ENCODE peak calls at places on chromosomes 4 and X, in eight cellular contexts. One of them, this sample, is unnamed.

GRCh38 chr4:146273204-146273901 is 59.0 kb downstream of the REELD1 start:
- DNase-seq in midbrain: no peak
- DNase-seq in stimulated activated naive CD8-positive, alpha-beta T cell treated with anti-CD3 and anti-CD28 coated beads, Interleukin-15, Interleukin-2, amounts not matched to agents 100 U/mL and 50 U/mL, for 24 hours: peak; percentile 4
- DNase-seq in activated naive CD8-positive, alpha-beta T cell treated with anti-CD3 and anti-CD28 coated beads, Interleukin-2, amount 50 U/mL, for 24 hours: no peak
- DNase-seq in progenitor cell of endocrine pancreas: no peak
- DNase-seq in GM04504: no peak
- DNase-seq in hypothalamus: no peak
- DNase-seq in astrocyte of the cerebellum: no peak
- DNase-seq in this sample: no peak

GRCh38 chr4:139484861-139485311 is 31.0 kb downstream of the RAB33B start:
- DNase-seq in astrocyte of the cerebellum: no peak
- DNase-seq in stimulated activated naive CD8-positive, alpha-beta T cell treated with anti-CD3 and anti-CD28 coated beads, Interleukin-15, Interleukin-2, amounts not matched to agents 100 U/mL and 50 U/mL, for 24 hours: no peak
- DNase-seq in progenitor cell of endocrine pancreas: no peak
- DNase-seq in activated naive CD8-positive, alpha-beta T cell treated with anti-CD3 and anti-CD28 coated beads, Interleukin-2, amount 50 U/mL, for 24 hours: no peak
- DNase-seq in hypothalamus: no peak
- DNase-seq in GM04504: no peak
- DNase-seq in midbrain: no peak
- DNase-seq in this sample: no peak

GRCh38 chr4:111961806-111962205 is 183.4 kb upstream of the FAM241A start:
- DNase-seq in activated naive CD8-positive, alpha-beta T cell treated with anti-CD3 and anti-CD28 coated beads, Interleukin-2, amount 50 U/mL, for 24 hours: no peak
- DNase-seq in astrocyte of the cerebellum: no peak
- DNase-seq in progenitor cell of endocrine pancreas: no peak
- DNase-seq in hypothalamus: no peak
- DNase-seq in GM04504: no peak
- DNase-seq in stimulated activated naive CD8-positive, alpha-beta T cell treated with anti-CD3 and anti-CD28 coated beads, Interleukin-15, Interleukin-2, amounts not matched to agents 100 U/mL and 50 U/mL, for 24 hours: no peak
- DNase-seq in midbrain: no peak
- DNase-seq in this sample: no peak

GRCh38 chrX:108261541-108262218 is 170.1 kb downstream of the ATG4A start:
- DNase-seq in hypothalamus: no peak
- DNase-seq in progenitor cell of endocrine pancreas: no peak
- DNase-seq in activated naive CD8-positive, alpha-beta T cell treated with anti-CD3 and anti-CD28 coated beads, Interleukin-2, amount 50 U/mL, for 24 hours: no peak
- DNase-seq in GM04504: no peak
- DNase-seq in stimulated activated naive CD8-positive, alpha-beta T cell treated with anti-CD3 and anti-CD28 coated beads, Interleukin-15, Interleukin-2, amounts not matched to agents 100 U/mL and 50 U/mL, for 24 hours: no peak
- DNase-seq in midbrain: no peak
- DNase-seq in astrocyte of the cerebellum: no peak
- DNase-seq in this sample: peak; percentile 35

GRCh38 chrX:11629593-11630211 is 36.0 kb downstream of the ARHGAP6 start:
- DNase-seq in midbrain: no peak
- DNase-seq in progenitor cell of endocrine pancreas: no peak
- DNase-seq in activated naive CD8-positive, alpha-beta T cell treated with anti-CD3 and anti-CD28 coated beads, Interleukin-2, amount 50 U/mL, for 24 hours: no peak
- DNase-seq in astrocyte of the cerebellum: peak; percentile 91
- DNase-seq in GM04504: peak; percentile 29
- DNase-seq in stimulated activated naive CD8-positive, alpha-beta T cell treated with anti-CD3 and anti-CD28 coated beads, Interleukin-15, Interleukin-2, amounts not matched to agents 100 U/mL and 50 U/mL, for 24 hours: no peak
- DNase-seq in hypothalamus: no peak
- DNase-seq in this sample: peak; percentile 61

GRCh38 chr4:124846306-124846705 is 133.8 kb upstream of the ANKRD50 start:
- DNase-seq in progenitor cell of endocrine pancreas: no peak
- DNase-seq in midbrain: no peak
- DNase-seq in activated naive CD8-positive, alpha-beta T cell treated with anti-CD3 and anti-CD28 coated beads, Interleukin-2, amount 50 U/mL, for 24 hours: no peak
- DNase-seq in GM04504: no peak
- DNase-seq in astrocyte of the cerebellum: no peak
- DNase-seq in hypothalamus: no peak
- DNase-seq in stimulated activated naive CD8-positive, alpha-beta T cell treated with anti-CD3 and anti-CD28 coated beads, Interleukin-15, Interleukin-2, amounts not matched to agents 100 U/mL and 50 U/mL, for 24 hours: no peak
- DNase-seq in this sample: no peak

GRCh38 chr4:48334900-48335384 is 6.4 kb upstream of the SLAIN2 start:
- DNase-seq in progenitor cell of endocrine pancreas: no peak
- DNase-seq in activated naive CD8-positive, alpha-beta T cell treated with anti-CD3 and anti-CD28 coated beads, Interleukin-2, amount 50 U/mL, for 24 hours: no peak
- DNase-seq in astrocyte of the cerebellum: no peak
- DNase-seq in midbrain: no peak
- DNase-seq in hypothalamus: no peak
- DNase-seq in stimulated activated naive CD8-positive, alpha-beta T cell treated with anti-CD3 and anti-CD28 coated beads, Interleukin-15, Interleukin-2, amounts not matched to agents 100 U/mL and 50 U/mL, for 24 hours: no peak
- DNase-seq in GM04504: no peak
- DNase-seq in this sample: no peak

GRCh38 chr4:2469192-2469984 is 482 bp downstream of the RNF4 start:
- DNase-seq in midbrain: no peak
- DNase-seq in hypothalamus: no peak
- DNase-seq in progenitor cell of endocrine pancreas: no peak
- DNase-seq in stimulated activated naive CD8-positive, alpha-beta T cell treated with anti-CD3 and anti-CD28 coated beads, Interleukin-15, Interleukin-2, amounts not matched to agents 100 U/mL and 50 U/mL, for 24 hours: peak; percentile 81
- DNase-seq in GM04504: no peak
- DNase-seq in activated naive CD8-positive, alpha-beta T cell treated with anti-CD3 and anti-CD28 coated beads, Interleukin-2, amount 50 U/mL, for 24 hours: peak; percentile 81
- DNase-seq in astrocyte of the cerebellum: no peak
- DNase-seq in this sample: no peak

GRCh38 chr4:7186516-7187296 is 5.6 kb upstream of the SORCS2 start:
- DNase-seq in stimulated activated naive CD8-positive, alpha-beta T cell treated with anti-CD3 and anti-CD28 coated beads, Interleukin-15, Interleukin-2, amounts not matched to agents 100 U/mL and 50 U/mL, for 24 hours: no peak
- DNase-seq in astrocyte of the cerebellum: no peak
- DNase-seq in activated naive CD8-positive, alpha-beta T cell treated with anti-CD3 and anti-CD28 coated beads, Interleukin-2, amount 50 U/mL, for 24 hours: no peak
- DNase-seq in progenitor cell of endocrine pancreas: no peak
- DNase-seq in midbrain: no peak
- DNase-seq in hypothalamus: no peak
- DNase-seq in GM04504: no peak
- DNase-seq in this sample: no peak

GRCh38 chr4:169070895-169071218 is 60.8 kb upstream of the CBR4 start:
- DNase-seq in stimulated activated naive CD8-positive, alpha-beta T cell treated with anti-CD3 and anti-CD28 coated beads, Interleukin-15, Interleukin-2, amounts not matched to agents 100 U/mL and 50 U/mL, for 24 hours: no peak
- DNase-seq in astrocyte of the cerebellum: no peak
- DNase-seq in activated naive CD8-positive, alpha-beta T cell treated with anti-CD3 and anti-CD28 coated beads, Interleukin-2, amount 50 U/mL, for 24 hours: no peak
- DNase-seq in hypothalamus: no peak
- DNase-seq in progenitor cell of endocrine pancreas: no peak
- DNase-seq in midbrain: no peak
- DNase-seq in GM04504: no peak
- DNase-seq in this sample: no peak

GRCh38 chr4:88610771-88611170 is 18.5 kb downstream of the HERC3 start:
- DNase-seq in activated naive CD8-positive, alpha-beta T cell treated with anti-CD3 and anti-CD28 coated beads, Interleukin-2, amount 50 U/mL, for 24 hours: no peak
- DNase-seq in stimulated activated naive CD8-positive, alpha-beta T cell treated with anti-CD3 and anti-CD28 coated beads, Interleukin-15, Interleukin-2, amounts not matched to agents 100 U/mL and 50 U/mL, for 24 hours: no peak
- DNase-seq in astrocyte of the cerebellum: peak; percentile 28
- DNase-seq in progenitor cell of endocrine pancreas: no peak
- DNase-seq in hypothalamus: peak; percentile 12
- DNase-seq in GM04504: peak; percentile 76
- DNase-seq in midbrain: peak; percentile 39
- DNase-seq in this sample: no peak

GRCh38 chr4:6142511-6142910 is 57.8 kb downstream of the JAKMIP1 start:
- DNase-seq in GM04504: no peak
- DNase-seq in progenitor cell of endocrine pancreas: no peak
- DNase-seq in stimulated activated naive CD8-positive, alpha-beta T cell treated with anti-CD3 and anti-CD28 coated beads, Interleukin-15, Interleukin-2, amounts not matched to agents 100 U/mL and 50 U/mL, for 24 hours: no peak
- DNase-seq in hypothalamus: no peak
- DNase-seq in activated naive CD8-positive, alpha-beta T cell treated with anti-CD3 and anti-CD28 coated beads, Interleukin-2, amount 50 U/mL, for 24 hours: no peak
- DNase-seq in midbrain: no peak
- DNase-seq in astrocyte of the cerebellum: no peak
- DNase-seq in this sample: no peak